ENCODE peak calls at places on chromosomes 13 and 19, in six cellular contexts. T is A549, R is K562, E is HepG2, B is endothelial cell of umbilical vein, K is GM12878. H is an unnamed sample.
A peak's percentile ranks its signal among the peaks of the same experiment; 100 is the strongest.

GRCh38 chr19:15869109-15869555 is 28.7 kb downstream of the CYP4F2 start:
- DNase-seq in E (peak; percentile 60), R (peak; percentile 75), T (peak; percentile 56), K (no peak), B (peak; percentile 24), H (peak; percentile 98)

GRCh38 chr13:100662470-100663211 is 12.0 kb downstream of the TMTC4 start:
- DNase-seq in T (no peak), E (peak; percentile 17), B (no peak), K (no peak), R (no peak), H (no peak)

GRCh38 chr13:24097667-24098066 is 62.9 kb upstream of the SPATA13 start:
- DNase-seq in R (no peak), E (no peak), B (no peak), K (no peak), T (no peak), H (peak; percentile 12)

GRCh38 chr19:23972161-23972560 is 57.5 kb downstream of the ZNF726 start:
- DNase-seq in T (no peak), R (no peak), B (no peak), K (no peak), E (no peak), H (no peak)

GRCh38 chr19:42191855-42192254 is 25.6 kb downstream of the DEDD2 start:
- DNase-seq in R (no peak), T (peak; percentile 87), K (no peak), E (peak; percentile 36), B (no peak), H (no peak)

GRCh38 chr19:6774821-6775707 is 2.6 kb downstream of the VAV1 start:
- DNase-seq in E (no peak), B (no peak), T (no peak), R (no peak), K (no peak), H (peak; percentile 39)

GRCh38 chr13:60372141-60372540 is 24.9 kb upstream of the TDRD3 start:
- DNase-seq in K (no peak), R (no peak), E (no peak), T (no peak), B (no peak), H (no peak)

GRCh38 chr13:37869756-37870488 is at the start of gene TRPC4:
- DNase-seq in B (peak; percentile 22), K (no peak), T (peak; percentile 30), E (peak; percentile 12), R (peak; percentile 54), H (peak; percentile 5)

GRCh38 chr19:3175761-3176714 is 2.5 kb upstream of the S1PR4 start:
- DNase-seq in B (no peak), K (peak; percentile 57), E (no peak), R (no peak), T (peak; percentile 87), H (no peak)

GRCh38 chr19:3955688-3956087 is 15.2 kb downstream of the DAPK3 start:
- DNase-seq in B (no peak), E (no peak), T (no peak), R (no peak), K (no peak), H (no peak)

GRCh38 chr19:58361900-58362271 is 665 bp downstream of the ZNF497 start:
- DNase-seq in K (no peak), R (peak; percentile 68), B (no peak), T (peak; percentile 82), E (peak; percentile 49), H (peak; percentile 78)

GRCh38 chr19:35545855-35546381 is 492 bp downstream of the TMEM147 start:
- DNase-seq in R (peak; percentile 71), K (peak; percentile 60), E (no peak), T (peak; percentile 58), B (no peak), H (peak; percentile 46)

GRCh38 chr13:94988654-94989053 is 276.3 kb upstream of the SOX21 start:
- DNase-seq in T (peak; percentile 37), E (peak; percentile 7), R (peak; percentile 7), B (peak; percentile 13), K (no peak), H (peak; percentile 13)

GRCh38 chr19:46755853-46756543 is 9.7 kb upstream of the STRN4 start:
- DNase-seq in T (no peak), K (no peak), B (no peak), R (no peak), E (no peak), H (no peak)

GRCh38 chr19:58511353-58512208 is at the start of gene SLC27A5:
- DNase-seq in E (peak; percentile 91), K (no peak), R (no peak), B (no peak), T (no peak), H (no peak)

GRCh38 chr19:2312819-2313501 is 5.0 kb upstream of the LINGO3 start:
- DNase-seq in B (no peak), E (no peak), K (no peak), T (no peak), R (no peak), H (no peak)

GRCh38 chr13:27194895-27195764 is 23.5 kb upstream of the USP12 start:
- DNase-seq in B (peak; percentile 97), R (peak; percentile 74), E (no peak), K (no peak), T (peak; percentile 88), H (peak; percentile 77)
- TF ChIP-seq MYC in B (no peak), R (no peak), E (no peak), K (no peak), T (no peak), H (no peak)

DNA sequence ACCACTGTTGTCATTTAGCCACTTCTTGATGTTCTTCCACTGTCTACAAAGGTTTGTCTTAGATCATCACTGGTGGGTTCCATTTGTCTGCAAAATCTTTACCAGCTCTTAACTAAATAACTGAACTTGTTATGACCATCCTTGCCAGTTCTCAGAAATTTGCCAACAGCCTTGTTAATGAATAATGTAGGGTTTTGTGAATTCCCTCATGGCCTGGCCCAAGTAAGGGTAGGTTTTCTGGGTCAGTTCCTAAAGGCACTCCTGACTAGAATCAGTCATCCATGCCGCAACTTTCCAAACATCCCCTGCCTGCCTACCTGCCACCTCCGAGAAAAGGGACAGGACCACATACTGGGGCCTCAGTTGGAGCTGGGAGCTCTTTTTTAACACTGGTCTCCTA is 4.0 kb downstream of the COL4A1 start:
- DNase-seq in E (no peak), R (no peak), T (no peak), K (no peak), B (no peak), H (no peak)
- H3K4me3 ChIP-seq in E (no peak overlapping the region), R (no peak overlapping the region), T (no peak overlapping the region), K (no peak overlapping the region), B (no peak overlapping the region), H (no peak overlapping the region)

GRCh38 chr13:21033866-21034601 is 27.4 kb downstream of the LATS2 start:
- DNase-seq in B (no peak), T (no peak), E (no peak), R (no peak), K (no peak), H (peak; percentile 57)
- TF ChIP-seq MAX in B (no peak), T (no peak), E (no peak), R (no peak), K (no peak), H (peak; percentile 74)

DNA sequence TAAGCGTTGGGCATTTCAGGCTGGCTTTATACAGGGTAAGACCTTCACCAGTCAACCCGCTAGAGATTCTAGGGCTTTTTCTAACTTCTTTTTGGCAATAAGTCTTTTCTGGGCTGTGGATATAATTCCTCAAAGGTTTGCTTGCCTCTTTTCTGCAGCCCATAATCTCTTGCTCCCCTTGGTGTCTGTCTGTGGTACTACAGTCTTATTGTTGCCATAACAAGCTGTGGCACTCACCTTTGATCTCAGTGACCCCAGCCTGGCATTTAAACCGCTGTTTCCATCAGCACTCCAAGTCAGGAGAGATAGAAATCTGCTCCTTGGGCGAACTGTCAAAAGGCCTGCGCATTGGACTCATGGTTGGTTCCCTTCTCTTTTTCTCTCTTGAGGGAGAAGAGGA is 14.5 kb upstream of the MPHOSPH8 start:
- DNase-seq in E (peak; percentile 79), T (peak; percentile 36), B (peak; percentile 48), R (peak; percentile 31), K (no peak), H (peak; percentile 53)
- TF ChIP-seq MYC in E (no peak), T (no peak), B (no peak), R (no peak), K (no peak), H (no peak)

GRCh38 chr19:13103961-13104847 is 1.5 kb upstream of the LYL1 start:
- DNase-seq in R (peak; percentile 82), T (no peak), E (no peak), K (no peak), B (peak; percentile 94), H (peak; percentile 82)

GRCh38 chr19:13104848-13105646 is 2.4 kb upstream of the LYL1 start:
- DNase-seq in T (no peak), R (no peak), E (no peak), B (no peak), K (no peak), H (no peak)

GRCh38 chr19:13102416-13102665 is 317 bp downstream of the LYL1 start:
- DNase-seq in T (no peak), K (no peak), R (no peak), E (no peak), B (no peak), H (no peak)

GRCh38 chr19:13102666-13103584 is at the start of gene LYL1:
- DNase-seq in K (no peak), E (peak; percentile 45), T (peak; percentile 18), R (peak; percentile 99), B (peak; percentile 98), H (peak; percentile 96)

DNA sequence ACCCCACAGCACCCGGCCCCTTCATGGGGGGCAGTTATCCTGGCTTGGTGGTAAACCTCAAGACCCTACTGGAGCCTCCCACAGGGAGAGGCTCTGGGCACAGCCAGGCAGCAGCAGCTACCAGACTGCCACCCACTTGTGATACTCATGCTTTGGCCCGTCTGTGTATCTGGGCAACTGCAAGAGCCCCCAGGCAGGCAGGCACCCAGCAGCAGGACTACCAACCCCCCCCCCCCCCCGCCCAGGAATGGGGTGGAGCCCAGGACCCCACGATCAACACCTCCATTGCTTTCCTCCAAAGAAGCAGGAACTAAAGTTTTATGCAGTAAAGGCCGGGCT is 896 bp upstream of the LYL1 start:
- DNase-seq in R (peak; percentile 34), E (no peak), T (no peak), K (no peak), B (peak; percentile 29), H (peak; percentile 80)
- H3K4me3 ChIP-seq in R (peak overlapping the region; percentile 98), E (no peak overlapping the region), T (no peak overlapping the region), K (no peak overlapping the region), B (no peak overlapping the region), H (peak overlapping the region; percentile 98)

DNA sequence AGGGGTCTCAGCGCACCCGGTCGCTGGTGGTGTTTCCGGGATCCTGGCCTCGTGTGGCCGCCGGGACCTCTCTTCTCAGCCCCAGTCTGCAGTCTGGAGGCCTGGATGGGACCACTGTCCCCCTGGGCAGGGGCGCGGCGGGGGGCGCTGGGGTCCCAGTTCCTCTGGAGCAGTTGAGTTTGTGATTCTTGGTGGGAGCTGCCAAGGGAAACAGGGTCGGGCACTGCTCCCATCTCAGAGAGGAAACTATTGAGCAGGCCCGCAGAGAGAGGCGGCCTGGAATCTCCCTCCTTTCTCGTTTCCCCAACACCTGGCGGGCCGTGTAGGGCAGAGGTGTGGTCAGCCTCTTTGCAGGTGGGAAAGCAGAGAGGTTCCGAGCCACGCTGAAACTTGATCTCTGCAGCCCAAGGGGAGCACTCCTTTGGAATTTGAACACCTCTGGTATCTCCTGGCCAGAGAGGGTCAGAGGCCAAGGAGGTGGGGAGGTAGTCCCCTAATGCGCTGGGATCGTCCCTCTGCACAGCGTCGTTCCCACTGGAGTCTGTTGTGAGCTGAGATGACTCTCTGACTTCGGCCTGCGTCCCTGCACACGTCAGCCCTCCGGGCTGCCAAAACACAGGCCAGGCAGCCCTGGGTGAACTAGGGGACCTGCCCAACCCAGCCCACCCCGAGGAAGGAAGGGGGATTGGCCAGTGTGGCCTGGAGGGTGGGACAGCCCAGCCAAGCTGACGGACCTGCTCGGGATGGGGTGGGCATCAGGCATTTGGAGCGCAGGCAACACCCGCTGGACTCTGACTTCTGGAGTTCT is 769 bp downstream of the PLEKHF1 start:
- DNase-seq in K (no peak), R (peak; percentile 33), B (no peak), T (no peak), E (no peak), H (no peak)
- TF ChIP-seq MAX in K (no peak), R (no peak), B (no peak), T (no peak), E (no peak), H (no peak)

H was measured in NB4.